ENCODE peak calls at places on chromosome 18, in eight cellular contexts. R is fibroblast of mammary gland, Z is AG10803, J is A549, X is neural progenitor cell, F is HL-60, Y is epithelial cell of esophagus, O is progenitor cell of endocrine pancreas. L is an unnamed sample.

GRCh38 chr18:7000484-7001096 is 117.0 kb downstream of the LAMA1 start:
- DNase-seq in R (peak; percentile 18), Z (peak; percentile 40), J (no peak), X (peak; percentile 31), F (no peak), Y (peak; percentile 56), O (no peak), L (no peak)

GRCh38 chr18:73088445-73088844 is 220.7 kb upstream of the NETO1 start:
- DNase-seq in R (no peak), Z (no peak), J (no peak), X (no peak), F (no peak), Y (no peak), O (no peak), L (no peak)

GRCh38 chr18:52339891-52340371 is at the start of gene DCC:
- DNase-seq in R (peak; percentile 46), Z (peak; percentile 62), J (peak; percentile 35), X (peak; percentile 87), F (peak; percentile 21), Y (peak; percentile 50), O (peak; percentile 47), L (no peak)

GRCh38 chr18:8959551-8960135 is 142.9 kb upstream of the NDUFV2 start:
- DNase-seq in R (no peak), Z (no peak), J (no peak), X (peak; percentile 35), F (no peak), Y (no peak), O (no peak), L (no peak)

GRCh38 chr18:56374005-56374655 is 264.3 kb downstream of the TXNL1 start:
- DNase-seq in R (no peak), Z (no peak), J (peak; percentile 3), X (no peak), F (no peak), Y (peak; percentile 36), O (no peak), L (peak; percentile 16)

GRCh38 chr18:36284671-36285295 is 12.7 kb upstream of the FHOD3 start:
- DNase-seq in R (peak; percentile 74), Z (peak; percentile 70), J (peak; percentile 20), X (peak; percentile 78), F (peak; percentile 47), Y (peak; percentile 74), O (no peak), L (peak; percentile 63)

GRCh38 chr18:43279015-43279758 is 1.9 kb upstream of the SYT4 start:
- DNase-seq in R (peak; percentile 8), Z (peak; percentile 0), J (no peak), X (peak; percentile 62), F (peak; percentile 20), Y (peak; percentile 5), O (no peak), L (no peak)

GRCh38 chr18:62723666-62724281 is 8.4 kb downstream of the PHLPP1 start:
- DNase-seq in R (no peak), Z (no peak), J (no peak), X (no peak), F (no peak), Y (no peak), O (no peak), L (no peak)

GRCh38 chr18:40355701-40356100 is 1599.3 kb upstream of the PIK3C3 start:
- DNase-seq in R (peak; percentile 72), Z (peak; percentile 35), J (no peak), X (no peak), F (no peak), Y (peak; percentile 66), O (no peak), L (no peak)

GRCh38 chr18:34633368-34633767 is 76.7 kb upstream of the DTNA start:
- DNase-seq in R (no peak), Z (no peak), J (no peak), X (no peak), F (no peak), Y (no peak), O (no peak), L (no peak)

DNA sequence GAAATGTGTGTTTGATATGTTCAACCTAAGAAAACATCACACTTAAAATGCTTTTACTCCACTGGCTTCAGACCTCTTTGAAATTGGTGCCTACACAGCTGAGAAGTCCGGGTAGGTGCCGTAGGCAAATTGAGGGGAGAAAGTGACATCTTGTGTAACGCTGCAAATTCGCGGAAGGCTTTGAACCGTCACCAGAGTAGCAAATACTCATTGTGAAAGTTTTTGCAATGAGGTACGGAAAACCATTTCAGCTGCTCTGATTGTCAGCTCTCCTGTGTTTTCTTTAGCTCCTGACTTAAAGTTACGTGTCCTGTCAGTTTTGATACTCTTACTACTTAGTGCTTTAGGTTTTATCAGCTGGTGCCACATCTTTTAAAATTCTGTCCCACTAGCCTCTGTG is 224.5 kb downstream of the FAM210A start:
- DNase-seq in R (no peak), Z (no peak), J (no peak), X (no peak), F (no peak), Y (no peak), O (no peak), L (no peak)
- TF ChIP-seq CTCF in R (no peak), Z (no peak), J (no peak), X (no peak), F (no peak), Y (no peak), O (no peak), L (no peak)

GRCh38 chr18:55275042-55275897 is 312.7 kb downstream of the TCF4 start:
- DNase-seq in R (peak; percentile 91), Z (peak; percentile 89), J (no peak), X (no peak), F (no peak), Y (peak; percentile 23), O (no peak), L (peak; percentile 94)
- TF ChIP-seq CTCF in R (peak; percentile 24), Z (peak; percentile 30), J (no peak), X (peak; percentile 45), F (no peak), Y (peak; percentile 21), O (no peak), L (peak; percentile 75)

GRCh38 chr18:58581265-58581664 is 47.6 kb downstream of the ALPK2 start:
- DNase-seq in R (peak; percentile 96), Z (peak; percentile 94), J (peak; percentile 31), X (no peak), F (no peak), Y (peak; percentile 80), O (no peak), L (peak; percentile 97)
- TF ChIP-seq CTCF in R (peak; percentile 37), Z (peak; percentile 48), J (no peak), X (no peak), F (no peak), Y (no peak), O (no peak), L (peak; percentile 33)

DNA sequence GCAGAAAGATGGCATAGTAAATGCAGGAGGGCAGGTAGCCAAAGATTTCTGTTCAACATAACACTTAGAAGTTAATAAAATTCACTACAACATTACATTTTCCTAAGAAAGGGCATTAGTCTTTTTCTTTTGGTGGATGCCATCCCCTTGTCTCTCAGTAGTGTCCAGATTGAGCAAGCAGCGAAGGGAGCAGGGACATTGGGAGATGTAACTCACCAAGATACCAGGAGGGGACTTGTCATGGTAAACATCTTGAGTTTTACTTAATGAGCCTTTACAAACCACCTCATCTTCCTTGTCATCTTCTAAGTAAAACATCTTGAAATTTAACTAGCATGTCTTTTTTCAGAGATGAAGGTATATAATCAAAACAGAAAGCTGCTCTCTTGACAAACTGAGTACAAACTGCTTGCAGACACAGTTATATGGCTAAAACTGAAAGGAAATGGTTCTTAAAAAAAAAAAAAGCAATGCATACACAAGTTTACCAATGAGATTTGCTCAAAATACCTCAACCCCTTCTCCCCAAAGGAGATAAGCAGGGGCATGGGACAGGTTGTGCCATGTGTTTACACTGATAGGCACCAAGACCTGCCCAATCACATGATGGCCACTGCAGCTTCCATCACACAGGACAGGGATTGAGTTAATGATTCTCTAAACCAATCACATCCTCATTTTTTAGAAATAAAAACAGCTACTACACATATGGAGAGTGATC is 30.3 kb downstream of the LPIN2 start:
- DNase-seq in R (no peak), Z (no peak), J (no peak), X (no peak), F (no peak), Y (no peak), O (no peak), L (no peak)
- TF ChIP-seq CTCF in R (no peak), Z (peak; percentile 12), J (no peak), X (no peak), F (no peak), Y (no peak), O (no peak), L (peak; percentile 32)

DNA sequence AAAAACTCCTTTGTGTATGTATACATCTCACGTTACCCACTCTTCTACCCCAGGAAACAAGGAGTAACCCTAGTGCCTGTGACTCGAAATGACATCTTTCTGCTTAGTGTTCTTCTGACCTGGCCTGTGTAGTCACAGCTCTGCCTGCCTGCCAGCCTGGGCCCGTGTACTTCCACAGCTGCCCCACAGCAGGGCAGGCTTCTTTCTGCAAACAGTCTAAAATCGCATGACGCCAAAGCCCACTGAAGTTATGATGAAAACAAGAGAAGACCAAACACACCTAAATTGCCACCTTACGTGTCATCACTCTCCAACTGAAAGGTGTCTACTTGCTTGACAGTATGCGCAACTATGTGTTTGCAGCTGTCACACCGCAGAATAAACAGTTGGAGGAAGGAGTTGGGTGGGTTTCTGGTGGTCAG is 1.5 kb downstream of the GAREM1 start:
- DNase-seq in R (peak; percentile 55), Z (peak; percentile 5), J (peak; percentile 12), X (peak; percentile 48), F (no peak), Y (peak; percentile 54), O (no peak), L (peak; percentile 2)
- TF ChIP-seq CTCF in R (peak; percentile 29), Z (no peak), J (no peak), X (peak; percentile 19), F (no peak), Y (peak; percentile 36), O (peak; percentile 39), L (peak; percentile 9)

DNA sequence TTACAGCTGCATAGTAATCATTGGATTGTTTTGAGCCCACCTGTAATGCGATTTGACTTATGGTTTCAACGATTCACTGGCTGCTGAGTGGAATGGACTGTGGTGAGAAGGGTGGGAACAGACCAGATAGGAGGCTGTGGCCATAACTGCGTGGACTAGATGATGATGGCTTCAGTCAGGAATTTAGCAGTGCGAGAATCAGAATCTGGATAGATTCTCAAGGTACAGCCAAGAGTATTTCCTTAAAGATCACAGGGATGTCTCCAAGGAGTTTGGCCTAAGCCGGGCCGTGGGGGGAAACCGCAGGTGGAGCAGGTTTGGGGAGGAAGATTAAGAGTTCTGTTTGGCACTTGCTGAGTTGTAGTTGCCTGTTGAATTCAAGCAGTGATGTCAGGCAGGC is 44.0 kb upstream of the CHMP1B start:
- DNase-seq in R (peak; percentile 31), Z (peak; percentile 7), J (no peak), X (no peak), F (no peak), Y (peak; percentile 12), O (no peak), L (no peak)
- TF ChIP-seq CTCF in R (no peak), Z (no peak), J (no peak), X (no peak), F (no peak), Y (no peak), O (no peak), L (no peak)